ENCODE peak calls at places on chromosomes 4 and X, in four cellular contexts. F is uterus, X is psoas muscle, J is WTC11. H is an unnamed sample.

GRCh38 chr4:103853627-103854026 is 133.8 kb upstream of the TACR3 start:
- DNase-seq in F (no peak), X (no peak), J (no peak), H (no peak)

GRCh38 chr4:147754037-147754445 is 22.2 kb downstream of the ARHGAP10 start:
- DNase-seq in F (no peak), X (no peak), J (no peak), H (no peak)

GRCh38 chr4:97028785-97029184 is 1114.5 kb downstream of the STPG2 start:
- DNase-seq in F (no peak), X (no peak), J (no peak), H (no peak)

GRCh38 chr4:100738388-100739165 is 220.8 kb upstream of the EMCN start:
- DNase-seq in F (peak; percentile 38), X (no peak), J (no peak), H (no peak)

GRCh38 chrX:12065251-12065650 is 73.0 kb upstream of the FRMPD4 start:
- DNase-seq in F (no peak), X (no peak), J (peak; percentile 25), H (peak; percentile 35)

GRCh38 chr4:21879187-21879586 is 69.4 kb downstream of the KCNIP4 start:
- DNase-seq in F (no peak), X (no peak), J (peak; percentile 68), H (no peak)

GRCh38 chr4:86500527-86500926 is 93.6 kb upstream of the PTPN13 start:
- DNase-seq in F (no peak), X (no peak), J (no peak), H (no peak)

GRCh38 chrX:1440506-1440905 is 12.2 kb downstream of the ASMTL start:
- DNase-seq in F (no peak), X (no peak), J (peak; percentile 6), H (no peak)

GRCh38 chr4:173334891-173335754 is 965 bp upstream of the HMGB2 start:
- DNase-seq in F (peak; percentile 49), X (peak; percentile 59), J (peak; percentile 87), H (peak; percentile 87)

GRCh38 chrX:17413228-17413627 is 38.2 kb downstream of the NHS start:
- DNase-seq in F (no peak), X (no peak), J (no peak), H (no peak)

GRCh38 chr4:17189322-17189721 is 290.9 kb upstream of the LDB2 start:
- DNase-seq in F (peak; percentile 41), X (no peak), J (no peak), H (no peak)

GRCh38 chr4:9781343-9782135 is at the start of gene DRD5:
- DNase-seq in F (no peak), X (no peak), J (peak; percentile 69), H (peak; percentile 67)

GRCh38 chrX:3346436-3347329 is at the start of gene MXRA5:
- DNase-seq in F (no peak), X (no peak), J (peak; percentile 62), H (peak; percentile 80)

GRCh38 chr4:3233391-3234071 is 15.4 kb upstream of the MSANTD1 start:
- DNase-seq in F (no peak), X (no peak), J (no peak), H (no peak)

GRCh38 chrX:19990519-19991349 is at the start of gene BCLAF3:
- DNase-seq in F (peak; percentile 86), X (peak; percentile 95), J (peak; percentile 85), H (peak; percentile 89)

GRCh38 chrX:37817579-37817978 is 29.8 kb downstream of the DYNLT3 start:
- DNase-seq in F (no peak), X (no peak), J (no peak), H (no peak)

GRCh38 chrX:38754102-38754790 is 47.0 kb upstream of the MID1IP1 start:
- DNase-seq in F (peak; percentile 30), X (no peak), J (peak; percentile 12), H (peak; percentile 32)

GRCh38 chrX:22300130-22300529 is 27.4 kb downstream of the CBLL2 start:
- DNase-seq in F (peak; percentile 15), X (no peak), J (no peak), H (no peak)

GRCh38 chr4:169567916-169568315 is 44.5 kb downstream of the NEK1 start:
- DNase-seq in F (no peak), X (no peak), J (no peak), H (no peak)

GRCh38 chrX:14922437-14922836 is 49.2 kb downstream of the MOSPD2 start:
- DNase-seq in F (no peak), X (no peak), J (no peak), H (no peak)

GRCh38 chr4:140754918-140755810 is 1.0 kb downstream of the TBC1D9 start:
- DNase-seq in F (no peak), X (no peak), J (no peak), H (no peak)

GRCh38 chr4:114780205-114780604 is 181.6 kb downstream of the UGT8 start:
- DNase-seq in F (no peak), X (no peak), J (no peak), H (peak; percentile 8)
- TF ChIP-seq CTCF in F (no peak), X (no peak), J (peak; percentile 25), H (peak; percentile 45)

GRCh38 chr4:153159728-153160221 is 44.5 kb upstream of the TRIM2 start:
- DNase-seq in F (no peak), X (no peak), J (no peak), H (no peak)

GRCh38 chr4:153159016-153159415 is 45.2 kb upstream of the TRIM2 start:
- DNase-seq in F (no peak), X (no peak), J (no peak), H (no peak)

GRCh38 chr4:153154010-153154975 is 50.0 kb upstream of the TRIM2 start:
- DNase-seq in F (no peak), X (no peak), J (no peak), H (no peak)

GRCh38 chr4:153153339-153153851 is 50.8 kb upstream of the TRIM2 start:
- DNase-seq in F (no peak), X (peak; percentile 62), J (peak; percentile 68), H (peak; percentile 71)

GRCh38 chr4:153156263-153156662 is 48.0 kb upstream of the TRIM2 start:
- DNase-seq in F (no peak), X (no peak), J (peak; percentile 50), H (peak; percentile 28)
- TF ChIP-seq CTCF in F (no peak), X (no peak), J (no peak), H (no peak)

GRCh38 chrX:34918856-34919255 is 23.7 kb upstream of the FAM47B start:
- DNase-seq in F (no peak), X (no peak), J (peak; percentile 11), H (peak; percentile 8)
- TF ChIP-seq CTCF in F (peak; percentile 8), X (peak; percentile 21), J (no peak), H (peak; percentile 48)

GRCh38 chr4:39637572-39638357 is 900 bp downstream of the SMIM14 start:
- DNase-seq in F (peak; percentile 59), X (peak; percentile 73), J (peak; percentile 72), H (peak; percentile 63)

GRCh38 chr4:39641451-39641850 is 2.8 kb upstream of the SMIM14 start:
- DNase-seq in F (no peak), X (no peak), J (no peak), H (no peak)

GRCh38 chr4:39636786-39637185 is 1.9 kb downstream of the SMIM14 start:
- DNase-seq in F (no peak), X (no peak), J (no peak), H (no peak)

GRCh38 chr4:39635023-39635422 is 3.6 kb downstream of the SMIM14 start:
- DNase-seq in F (no peak), X (no peak), J (peak; percentile 40), H (no peak)

DNA sequence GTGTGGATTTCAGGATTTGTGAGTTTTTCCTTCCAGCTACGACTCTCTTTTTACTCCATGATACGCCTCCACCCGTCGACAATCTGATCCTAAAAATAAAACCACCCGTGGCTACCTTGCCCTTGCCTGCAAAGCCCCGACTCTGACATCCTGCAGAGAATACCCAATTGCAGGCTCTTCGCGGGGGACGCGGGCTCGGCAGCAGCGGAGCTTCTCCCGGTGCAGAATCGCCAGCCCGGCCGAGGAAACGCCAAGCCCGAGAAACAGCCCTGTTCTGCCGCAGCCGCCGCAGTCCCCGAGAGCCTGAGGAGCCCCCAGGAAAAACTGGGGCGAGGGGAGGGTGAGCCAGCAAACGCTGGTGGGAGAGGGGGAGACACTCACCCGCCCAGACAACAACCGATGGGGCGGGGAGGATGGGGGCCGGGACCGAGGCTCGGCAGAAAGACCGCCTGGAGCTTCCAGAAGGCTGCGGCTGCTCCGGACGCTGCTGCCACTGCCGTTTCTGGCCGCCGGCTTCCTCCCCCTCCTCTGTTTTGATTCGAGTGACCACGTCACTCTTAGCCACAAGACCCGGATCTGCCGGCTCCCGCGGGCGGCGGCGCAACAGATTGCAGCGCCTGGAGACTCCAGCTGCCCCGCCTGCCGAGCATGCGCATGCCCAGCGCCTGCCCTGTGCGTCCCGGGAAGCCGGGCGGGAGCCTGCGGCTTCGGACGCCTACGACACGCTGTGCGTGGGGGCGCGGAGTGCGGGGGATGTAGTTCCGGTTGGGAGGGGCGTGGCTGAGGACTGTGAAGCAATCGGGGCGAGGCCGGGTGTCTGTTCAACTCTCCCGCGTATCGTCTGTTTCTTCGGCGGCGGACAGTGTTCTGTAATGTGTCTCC is at the start of gene SMIM14:
- DNase-seq in F (peak; percentile 98), X (peak; percentile 100), J (peak; percentile 94), H (peak; percentile 97)
- TF ChIP-seq CTCF in F (peak; percentile 67), X (peak; percentile 12), J (no peak), H (no peak)

H was measured in nephron progenitor cell.